ENCODE peak calls at places on chromosomes 3 and 15, in seven cellular contexts. V, U, X, O, H, K and L are unnamed samples. For H3K4me1, the result is how much of the 10 kb centered on the place peaks cover.

GRCh38 chr15:95326689-95327525 is 1003.6 kb upstream of the NR2F2 start:
- DNase-seq in V (no peak), U (no peak), X (no peak), O (no peak), H (peak), K (no peak), L (peak)

GRCh38 chr15:45181491-45182285 is 6.1 kb downstream of the SHF start:
- DNase-seq in V (no peak), U (no peak), X (no peak), O (no peak), H (no peak), K (no peak), L (no peak)

GRCh38 chr3:40306336-40306735 is 3.2 kb upstream of the EIF1B start:
- DNase-seq in V (no peak), U (no peak), X (no peak), O (no peak), H (no peak), K (no peak), L (no peak)

GRCh38 chr3:55624238-55624637 is 137.1 kb upstream of the WNT5A start:
- DNase-seq in V (peak), U (no peak), X (no peak), O (no peak), H (no peak), K (no peak), L (no peak)

GRCh38 chr3:13110678-13111116 is 37.5 kb upstream of the IQSEC1 start:
- DNase-seq in V (no peak), U (no peak), X (no peak), O (no peak), H (peak), K (no peak), L (no peak)

GRCh38 chr3:135082706-135083105 is 287.6 kb downstream of the EPHB1 start:
- DNase-seq in V (no peak), U (no peak), X (no peak), O (no peak), H (no peak), K (no peak), L (no peak)

GRCh38 chr3:152026033-152026556 is 152.7 kb downstream of the SUCNR1 start:
- DNase-seq in V (no peak), U (no peak), X (no peak), O (peak), H (no peak), K (no peak), L (no peak)

GRCh38 chr3:28799084-28799483 is 450.5 kb upstream of the AZI2 start:
- DNase-seq in V (no peak), U (no peak), X (no peak), O (peak), H (no peak), K (no peak), L (no peak)

GRCh38 chr3:196499061-196499460 is 4.5 kb downstream of the RNF168 start:
- DNase-seq in V (no peak), U (peak), X (no peak), O (no peak), H (no peak), K (no peak), L (no peak)

GRCh38 chr15:64544450-64544849 is 84.1 kb downstream of the ZNF609 start:
- DNase-seq in V (no peak), U (no peak), X (no peak), O (no peak), H (no peak), K (no peak), L (no peak)

GRCh38 chr15:73139416-73140082 is 87.3 kb downstream of the NEO1 start:
- DNase-seq in V (no peak), U (no peak), X (no peak), O (no peak), H (no peak), K (no peak), L (no peak)

GRCh38 chr15:43828061-43828657 is 1.4 kb downstream of the WDR76 start:
- DNase-seq in V (no peak), U (no peak), X (no peak), O (no peak), H (no peak), K (peak), L (no peak)

GRCh38 chr3:128707935-128708494 is 18.0 kb upstream of the RAB7A start:
- DNase-seq in V (no peak), U (no peak), X (no peak), O (no peak), H (no peak), K (no peak), L (no peak)

GRCh38 chr15:52567886-52568568 is 803 bp downstream of the ARPP19 start:
- DNase-seq in V (peak), U (no peak), X (no peak), O (peak), H (no peak), K (peak), L (peak)

GRCh38 chr3:65861718-65862117 is 177.0 kb downstream of the MAGI1 start:
- DNase-seq in V (no peak), U (no peak), X (no peak), O (no peak), H (no peak), K (no peak), L (no peak)

GRCh38 chr3:184077881-184078280 is 19.0 kb upstream of the HTR3E start:
- DNase-seq in V (no peak), U (no peak), X (no peak), O (no peak), H (no peak), K (no peak), L (no peak)

GRCh38 chr3:108862865-108863798 is 40.5 kb downstream of the TRAT1 start:
- DNase-seq in V (no peak), U (no peak), X (no peak), O (peak), H (no peak), K (no peak), L (no peak)

GRCh38 chr3:159265705-159266104 is 463.9 kb downstream of the MFSD1 start:
- DNase-seq in V (no peak), U (no peak), X (no peak), O (no peak), H (no peak), K (no peak), L (no peak)

GRCh38 chr15:100778831-100779288 is 100.8 kb upstream of the ALDH1A3 start:
- DNase-seq in V (peak), U (no peak), X (peak), O (no peak), H (no peak), K (no peak), L (peak)

GRCh38 chr15:46091860-46092450 is 457.1 kb downstream of the SQOR start:
- DNase-seq in V (peak), U (no peak), X (no peak), O (peak), H (no peak), K (peak), L (peak)

GRCh38 chr15:78917888-78918287 is 27.0 kb downstream of the CTSH start:
- DNase-seq in V (no peak), U (no peak), X (no peak), O (no peak), H (no peak), K (no peak), L (no peak)

GRCh38 chr3:18415132-18415531 is 10.0 kb downstream of the SATB1 start:
- DNase-seq in V (no peak), U (no peak), X (no peak), O (no peak), H (no peak), K (no peak), L (no peak)

GRCh38 chr3:28598165-28598564 is 249.5 kb upstream of the AZI2 start:
- DNase-seq in V (no peak), U (no peak), X (no peak), O (no peak), H (no peak), K (no peak), L (no peak)

GRCh38 chr3:178353292-178353814 is 182.9 kb upstream of the KCNMB2 start:
- DNase-seq in V (no peak), U (no peak), X (no peak), O (no peak), H (no peak), K (no peak), L (no peak)

GRCh38 chr3:179927191-179927590 is 109.5 kb downstream of the PEX5L start:
- DNase-seq in V (no peak), U (no peak), X (no peak), O (no peak), H (no peak), K (peak), L (no peak)

GRCh38 chr3:17151598-17152373 is 267.0 kb downstream of the PLCL2 start:
- DNase-seq in V (peak), U (no peak), X (peak), O (no peak), H (no peak), K (peak), L (no peak)

GRCh38 chr3:125245521-125245920 is 33.0 kb upstream of the SLC12A8 start:
- DNase-seq in V (no peak), U (no peak), X (no peak), O (no peak), H (no peak), K (no peak), L (no peak)

GRCh38 chr3:97940034-97940433 is 32.2 kb downstream of the RIOX2 start:
- DNase-seq in V (no peak), U (no peak), X (no peak), O (peak), H (no peak), K (no peak), L (no peak)

GRCh38 chr3:139353920-139354556 is 10.2 kb downstream of the MRPS22 start:
- DNase-seq in V (no peak), U (no peak), X (no peak), O (peak), H (no peak), K (no peak), L (peak)

GRCh38 chr3:38168151-38168987 is 3.0 kb downstream of the OXSR1 start:
- DNase-seq in V (no peak), U (no peak), X (no peak), O (no peak), H (no peak), K (no peak), L (no peak)

GRCh38 chr3:139559541-139559940 is 20.0 kb upstream of the RBP1 start:
- DNase-seq in V (no peak), U (no peak), X (no peak), O (no peak), H (no peak), K (no peak), L (no peak)

GRCh38 chr3:61334783-61335182 is 83.5 kb upstream of the FHIT start:
- DNase-seq in V (no peak), U (no peak), X (no peak), O (no peak), H (no peak), K (no peak), L (no peak)

GRCh38 chr3:127389415-127389814 is 101.6 kb upstream of the PRR20G start:
- DNase-seq in V (no peak), U (no peak), X (no peak), O (no peak), H (no peak), K (no peak), L (no peak)

GRCh38 chr15:48647963-48648362 is 2.5 kb upstream of the FBN1 start:
- DNase-seq in V (no peak), U (no peak), X (no peak), O (peak), H (no peak), K (no peak), L (no peak)

GRCh38 chr3:50416736-50417636 is 57.7 kb upstream of the TMEM115 start:
- DNase-seq in V (no peak), U (no peak), X (no peak), O (no peak), H (no peak), K (no peak), L (no peak)

GRCh38 chr3:123201223-123201556 is 553 bp upstream of the SEC22A start:
- DNase-seq in V (no peak), U (no peak), X (no peak), O (no peak), H (no peak), K (no peak), L (no peak)

GRCh38 chr3:7950890-7951289 is 550.7 kb upstream of the LMCD1 start:
- DNase-seq in V (no peak), U (no peak), X (no peak), O (no peak), H (no peak), K (no peak), L (no peak)

GRCh38 chr15:90165659-90166489 is 35.3 kb upstream of the SEMA4B start:
- DNase-seq in V (peak), U (peak), X (no peak), O (peak), H (no peak), K (no peak), L (peak)

GRCh38 chr3:154656496-154656895 is 226.5 kb upstream of the GPR149 start:
- DNase-seq in V (no peak), U (no peak), X (no peak), O (no peak), H (no peak), K (no peak), L (no peak)

DNA sequence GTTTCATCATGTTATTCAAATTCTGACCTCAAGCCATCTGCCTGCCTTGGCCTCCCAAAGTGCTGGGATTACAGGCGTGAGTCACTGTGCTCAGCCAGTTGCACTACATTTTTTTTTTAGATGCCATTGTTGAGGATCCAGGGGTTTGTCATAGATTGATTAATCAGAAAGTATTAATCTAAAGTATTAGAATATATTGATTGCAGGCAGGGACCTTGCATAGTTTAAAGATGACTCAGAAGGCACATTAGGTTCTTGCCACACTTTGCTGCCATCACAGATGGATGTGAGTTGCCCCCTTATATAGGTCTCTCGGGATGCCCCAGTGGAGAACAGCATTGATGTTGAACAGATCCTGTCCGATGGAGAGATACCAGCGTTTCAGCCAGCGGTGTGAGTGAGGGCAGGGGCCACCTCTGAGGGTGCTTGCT is 41.1 kb downstream of the IGF1R start:
- DNase-seq in V (no peak), U (no peak), X (no peak), O (no peak), H (no peak), K (no peak), L (no peak)
- H3K4me1 ChIP-seq in V (half or more), U (under half), X (under half), O (half or more), H (half or more), K (under half), L (under half)

GRCh38 chr15:39578851-39579486 is 1.9 kb upstream of the THBS1 start:
- DNase-seq in V (no peak), U (no peak), X (no peak), O (no peak), H (no peak), K (no peak), L (no peak)
- H3K4me3 ChIP-seq in V (no peak), U (no peak), X (peak), O (peak), H (no peak), K (no peak), L (no peak)

GRCh38 chr3:4302747-4303146 is 422 bp upstream of the SETMAR start:
- DNase-seq in V (peak), U (no peak), X (no peak), O (no peak), H (no peak), K (no peak), L (no peak)

GRCh38 chr3:4306860-4307259 is 3.7 kb downstream of the SETMAR start:
- DNase-seq in V (no peak), U (no peak), X (no peak), O (no peak), H (no peak), K (no peak), L (no peak)

GRCh38 chr3:4306091-4306490 is 2.9 kb downstream of the SETMAR start:
- DNase-seq in V (no peak), U (no peak), X (no peak), O (no peak), H (no peak), K (no peak), L (no peak)

GRCh38 chr3:4297486-4297885 is 5.7 kb upstream of the SETMAR start:
- DNase-seq in V (no peak), U (no peak), X (no peak), O (no peak), H (no peak), K (no peak), L (peak)

DNA sequence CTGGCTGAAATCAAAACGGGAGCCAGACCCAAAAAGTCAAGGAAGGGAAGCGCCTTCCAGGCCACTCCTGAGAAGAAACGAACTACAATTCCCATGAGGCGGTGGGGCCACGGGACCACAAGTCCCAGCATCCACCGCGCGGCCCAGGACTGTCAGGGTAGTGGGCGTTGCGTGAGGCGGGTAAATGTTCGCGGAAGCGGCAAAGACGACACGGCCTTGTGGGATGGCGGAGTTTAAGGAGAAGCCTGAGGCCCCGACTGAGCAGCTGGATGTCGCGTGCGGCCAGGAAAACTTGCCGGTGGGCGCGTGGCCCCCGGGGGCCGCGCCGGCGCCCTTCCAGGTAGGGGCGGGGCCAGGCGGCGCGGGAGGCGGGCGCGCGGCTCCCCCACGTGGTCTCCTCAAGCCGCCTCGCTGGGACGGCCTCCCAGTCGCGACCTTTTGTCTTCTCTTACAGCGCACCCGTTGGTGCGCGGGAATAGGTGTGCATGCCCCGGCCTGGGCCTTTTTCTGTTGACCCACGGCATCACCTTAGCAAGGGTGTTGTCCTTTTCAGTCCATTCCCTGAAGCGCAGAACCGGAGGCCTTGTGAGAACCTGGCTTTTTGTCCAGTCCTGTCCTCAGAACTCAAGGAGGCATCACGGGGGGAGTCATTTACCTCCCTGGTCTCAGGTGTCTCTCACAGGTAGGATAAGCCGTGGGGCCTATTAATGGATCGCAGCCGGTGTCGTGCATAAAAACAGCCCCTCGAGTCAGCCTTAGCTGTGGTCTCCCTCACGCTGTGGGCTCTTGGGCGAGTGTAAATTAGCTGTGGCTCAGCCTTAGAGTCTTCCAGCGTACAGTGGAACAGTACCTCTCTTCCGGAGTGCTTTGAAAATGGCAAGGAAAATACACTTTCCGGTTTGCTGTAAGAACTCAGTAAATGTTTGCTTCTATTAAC is at the start of gene SETMAR:
- DNase-seq in V (peak), U (peak), X (peak), O (peak), H (peak), K (peak), L (peak)
- H3K4me1 ChIP-seq in V (under half), U (under half), X (under half), O (under half), H (under half), K (under half), L (under half)

GRCh38 chr3:105863608-105864007 is 5.2 kb downstream of the CBLB start:
- DNase-seq in V (no peak), U (no peak), X (no peak), O (no peak), H (no peak), K (no peak), L (no peak)

GRCh38 chr3:105865867-105866350 is 2.9 kb downstream of the CBLB start:
- DNase-seq in V (no peak), U (no peak), X (no peak), O (no peak), H (no peak), K (no peak), L (no peak)

GRCh38 chr3:105867690-105868449 is 942 bp downstream of the CBLB start:
- DNase-seq in V (no peak), U (no peak), X (no peak), O (no peak), H (no peak), K (peak), L (no peak)

GRCh38 chr3:105866656-105867653 is 1.9 kb downstream of the CBLB start:
- DNase-seq in V (no peak), U (peak), X (no peak), O (no peak), H (peak), K (peak), L (peak)

DNA sequence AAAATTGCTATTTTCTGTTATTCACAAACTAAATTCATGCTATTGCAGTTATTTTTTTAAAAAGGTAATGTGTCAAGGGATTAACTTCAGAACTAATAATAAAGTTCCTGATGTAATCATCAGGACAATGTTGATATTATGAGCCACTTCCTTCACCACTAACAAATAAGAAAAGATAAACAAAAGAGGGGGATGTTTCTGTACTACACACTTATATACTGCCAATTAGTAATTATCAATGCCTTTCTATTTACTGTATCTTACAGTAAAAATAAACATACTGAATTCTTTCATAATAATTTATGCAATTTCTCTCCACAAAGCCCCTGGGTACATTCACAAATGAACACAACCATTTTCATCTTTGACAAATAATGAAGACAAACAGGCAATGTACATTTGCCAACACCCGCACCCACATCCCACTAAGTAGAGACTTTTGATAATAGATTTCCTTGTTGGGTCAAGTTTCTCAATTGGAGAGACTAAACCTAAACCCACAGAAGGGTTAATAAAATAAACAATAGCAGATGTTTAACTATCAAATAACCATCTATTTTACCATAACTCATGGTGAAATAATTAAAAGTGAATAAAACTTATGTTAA is 3.7 kb downstream of the CBLB start:
- DNase-seq in V (no peak), U (no peak), X (no peak), O (no peak), H (no peak), K (no peak), L (no peak)
- H3K4me3 ChIP-seq in V (no peak), U (peak), X (peak), O (no peak), H (no peak), K (no peak), L (no peak)

GRCh38 chr3:193974147-193974546 is 161.8 kb upstream of the HES1 start:
- DNase-seq in V (no peak), U (no peak), X (no peak), O (no peak), H (no peak), K (no peak), L (no peak)
- H3K4me1 ChIP-seq in V (under half), U (under half), X (half or more), O (under half), H (half or more), K (under half), L (under half)

GRCh38 chr3:132038198-132038825 is 3.5 kb upstream of the CPNE4 start:
- DNase-seq in V (no peak), U (no peak), X (no peak), O (peak), H (no peak), K (no peak), L (no peak)

GRCh38 chr3:132032959-132033358 is 1.9 kb downstream of the CPNE4 start:
- DNase-seq in V (no peak), U (no peak), X (no peak), O (no peak), H (no peak), K (no peak), L (no peak)

GRCh38 chr3:132034486-132035464 is at the start of gene CPNE4:
- DNase-seq in V (peak), U (peak), X (peak), O (peak), H (peak), K (peak), L (peak)

GRCh38 chr3:132033471-132033870 is 1.3 kb downstream of the CPNE4 start:
- DNase-seq in V (no peak), U (no peak), X (no peak), O (no peak), H (no peak), K (no peak), L (no peak)

GRCh38 chr3:132034097-132034485 is 723 bp downstream of the CPNE4 start:
- DNase-seq in V (no peak), U (no peak), X (no peak), O (no peak), H (no peak), K (no peak), L (no peak)
- H3K4me3 ChIP-seq in V (no peak), U (no peak), X (peak), O (peak), H (no peak), K (no peak), L (peak)